ENCODE peak calls at places on chromosome 15, in ten cellular contexts. One of them, this sample, is unnamed.

GRCh38 chr15:32130823-32131222 is 100.5 kb downstream of the CHRNA7 start:
- DNase-seq in HFFc6: no peak
- DNase-seq in Right ventricle myocardium superior: no peak
- DNase-seq in endodermal cell: no peak
- DNase-seq in RWPE1: no peak
- DNase-seq in GM23338: peak; percentile 14
- DNase-seq in NCI-H1417: no peak
- DNase-seq in stimulated activated CD8-positive, alpha-beta memory T cell treated with anti-CD3 and anti-CD28 coated beads, Interleukin-15, amount 100 ng/mL, for 24 hours: no peak
- DNase-seq in BJ: no peak
- DNase-seq in OCI-LY7: no peak
- DNase-seq in this sample: no peak

GRCh38 chr15:38453971-38454686 is at the start of gene FAM98B:
- DNase-seq in HFFc6: peak; percentile 86
- DNase-seq in Right ventricle myocardium superior: peak; percentile 93
- DNase-seq in endodermal cell: peak; percentile 97
- DNase-seq in RWPE1: peak; percentile 83
- DNase-seq in GM23338: peak; percentile 90
- DNase-seq in NCI-H1417: peak; percentile 82
- DNase-seq in stimulated activated CD8-positive, alpha-beta memory T cell treated with anti-CD3 and anti-CD28 coated beads, Interleukin-15, amount 100 ng/mL, for 24 hours: peak; percentile 88
- DNase-seq in BJ: peak; percentile 36
- DNase-seq in OCI-LY7: peak; percentile 88
- DNase-seq in this sample: peak; percentile 93

GRCh38 chr15:25175033-25175788 is 220.4 kb downstream of the SNRPN start:
- DNase-seq in HFFc6: no peak
- DNase-seq in Right ventricle myocardium superior: peak; percentile 24
- DNase-seq in endodermal cell: peak; percentile 21
- DNase-seq in RWPE1: no peak
- DNase-seq in GM23338: no peak
- DNase-seq in NCI-H1417: no peak
- DNase-seq in stimulated activated CD8-positive, alpha-beta memory T cell treated with anti-CD3 and anti-CD28 coated beads, Interleukin-15, amount 100 ng/mL, for 24 hours: no peak
- DNase-seq in BJ: no peak
- DNase-seq in OCI-LY7: no peak
- DNase-seq in this sample: no peak

GRCh38 chr15:67148196-67148701 is 82.8 kb downstream of the SMAD3 start:
- DNase-seq in HFFc6: peak; percentile 89
- DNase-seq in Right ventricle myocardium superior: no peak
- DNase-seq in endodermal cell: no peak
- DNase-seq in RWPE1: no peak
- DNase-seq in GM23338: no peak
- DNase-seq in NCI-H1417: no peak
- DNase-seq in stimulated activated CD8-positive, alpha-beta memory T cell treated with anti-CD3 and anti-CD28 coated beads, Interleukin-15, amount 100 ng/mL, for 24 hours: no peak
- DNase-seq in BJ: peak; percentile 73
- DNase-seq in OCI-LY7: peak; percentile 45
- DNase-seq in this sample: no peak

GRCh38 chr15:42191610-42192346 is 16.3 kb downstream of the VPS39 start:
- DNase-seq in HFFc6: no peak
- DNase-seq in Right ventricle myocardium superior: no peak
- DNase-seq in endodermal cell: no peak
- DNase-seq in RWPE1: no peak
- DNase-seq in GM23338: no peak
- DNase-seq in NCI-H1417: no peak
- DNase-seq in stimulated activated CD8-positive, alpha-beta memory T cell treated with anti-CD3 and anti-CD28 coated beads, Interleukin-15, amount 100 ng/mL, for 24 hours: no peak
- DNase-seq in BJ: no peak
- DNase-seq in OCI-LY7: peak; percentile 50
- DNase-seq in this sample: no peak

GRCh38 chr15:86016750-86017149 is 62.9 kb upstream of the AGBL1 start:
- DNase-seq in HFFc6: no peak
- DNase-seq in Right ventricle myocardium superior: no peak
- DNase-seq in endodermal cell: no peak
- DNase-seq in RWPE1: no peak
- DNase-seq in GM23338: no peak
- DNase-seq in NCI-H1417: no peak
- DNase-seq in stimulated activated CD8-positive, alpha-beta memory T cell treated with anti-CD3 and anti-CD28 coated beads, Interleukin-15, amount 100 ng/mL, for 24 hours: no peak
- DNase-seq in BJ: no peak
- DNase-seq in OCI-LY7: no peak
- DNase-seq in this sample: no peak

GRCh38 chr15:27017168-27017809 is 46.3 kb downstream of the GABRG3 start:
- DNase-seq in HFFc6: peak; percentile 59
- DNase-seq in Right ventricle myocardium superior: no peak
- DNase-seq in endodermal cell: peak; percentile 96
- DNase-seq in RWPE1: peak; percentile 63
- DNase-seq in GM23338: peak; percentile 93
- DNase-seq in NCI-H1417: peak; percentile 69
- DNase-seq in stimulated activated CD8-positive, alpha-beta memory T cell treated with anti-CD3 and anti-CD28 coated beads, Interleukin-15, amount 100 ng/mL, for 24 hours: no peak
- DNase-seq in BJ: no peak
- DNase-seq in OCI-LY7: peak; percentile 62
- DNase-seq in this sample: no peak

GRCh38 chr15:92228830-92229229 is 164.9 kb upstream of the ST8SIA2 start:
- DNase-seq in HFFc6: no peak
- DNase-seq in Right ventricle myocardium superior: no peak
- DNase-seq in endodermal cell: no peak
- DNase-seq in RWPE1: no peak
- DNase-seq in GM23338: no peak
- DNase-seq in NCI-H1417: no peak
- DNase-seq in stimulated activated CD8-positive, alpha-beta memory T cell treated with anti-CD3 and anti-CD28 coated beads, Interleukin-15, amount 100 ng/mL, for 24 hours: no peak
- DNase-seq in BJ: no peak
- DNase-seq in OCI-LY7: no peak
- DNase-seq in this sample: no peak

GRCh38 chr15:92733934-92734521 is 78.5 kb upstream of the FAM174B start:
- DNase-seq in HFFc6: no peak
- DNase-seq in Right ventricle myocardium superior: peak; percentile 49
- DNase-seq in endodermal cell: peak; percentile 68
- DNase-seq in RWPE1: no peak
- DNase-seq in GM23338: peak; percentile 74
- DNase-seq in NCI-H1417: peak; percentile 24
- DNase-seq in stimulated activated CD8-positive, alpha-beta memory T cell treated with anti-CD3 and anti-CD28 coated beads, Interleukin-15, amount 100 ng/mL, for 24 hours: no peak
- DNase-seq in BJ: no peak
- DNase-seq in OCI-LY7: no peak
- DNase-seq in this sample: peak; percentile 36

GRCh38 chr15:66186049-66186825 is 67.3 kb downstream of the MEGF11 start:
- DNase-seq in HFFc6: no peak
- DNase-seq in Right ventricle myocardium superior: no peak
- DNase-seq in endodermal cell: peak; percentile 41
- DNase-seq in RWPE1: no peak
- DNase-seq in GM23338: no peak
- DNase-seq in NCI-H1417: no peak
- DNase-seq in stimulated activated CD8-positive, alpha-beta memory T cell treated with anti-CD3 and anti-CD28 coated beads, Interleukin-15, amount 100 ng/mL, for 24 hours: no peak
- DNase-seq in BJ: no peak
- DNase-seq in OCI-LY7: no peak
- DNase-seq in this sample: no peak